ENCODE peak calls at places on chromosomes 11 and 22, in five cellular contexts. One of them, this sample, is unnamed.

GRCh38 chr22:17917490-17917983 is 106.8 kb downstream of the MICAL3 start:
- DNase-seq in HTR-8/SVneo: no peak
- DNase-seq in mucosa of gallbladder: no peak
- DNase-seq in anterior cingulate cortex: no peak
- DNase-seq in AG20443: no peak
- DNase-seq in this sample: no peak

GRCh38 chr11:44463751-44464150 is 101.7 kb upstream of the CD82 start:
- DNase-seq in anterior cingulate cortex: no peak
- DNase-seq in AG20443: no peak
- DNase-seq in mucosa of gallbladder: no peak
- DNase-seq in HTR-8/SVneo: no peak
- DNase-seq in this sample: no peak

GRCh38 chr22:19730662-19731360 is 7.5 kb downstream of the GP1BB start:
- DNase-seq in mucosa of gallbladder: peak
- DNase-seq in AG20443: peak
- DNase-seq in anterior cingulate cortex: peak
- DNase-seq in HTR-8/SVneo: peak
- DNase-seq in this sample: peak

GRCh38 chr11:83078269-83078668 is 6.6 kb upstream of the RAB30 start:
- DNase-seq in AG20443: no peak
- DNase-seq in mucosa of gallbladder: no peak
- DNase-seq in HTR-8/SVneo: no peak
- DNase-seq in anterior cingulate cortex: no peak
- DNase-seq in this sample: no peak

GRCh38 chr11:13595166-13595565 is 73.3 kb upstream of the FAR1 start:
- DNase-seq in AG20443: peak
- DNase-seq in HTR-8/SVneo: no peak
- DNase-seq in anterior cingulate cortex: no peak
- DNase-seq in mucosa of gallbladder: no peak
- DNase-seq in this sample: no peak

GRCh38 chr11:81839016-81839415 is 894.6 kb downstream of the FAM181B start:
- DNase-seq in HTR-8/SVneo: no peak
- DNase-seq in AG20443: no peak
- DNase-seq in anterior cingulate cortex: no peak
- DNase-seq in mucosa of gallbladder: no peak
- DNase-seq in this sample: no peak

GRCh38 chr22:17890245-17890671 is 116.0 kb upstream of the BID start:
- DNase-seq in anterior cingulate cortex: no peak
- DNase-seq in HTR-8/SVneo: no peak
- DNase-seq in mucosa of gallbladder: no peak
- DNase-seq in AG20443: no peak
- DNase-seq in this sample: no peak

GRCh38 chr11:47587733-47588326 is 1.4 kb downstream of the FAM180B start:
- DNase-seq in AG20443: no peak
- DNase-seq in mucosa of gallbladder: peak
- DNase-seq in anterior cingulate cortex: peak
- DNase-seq in HTR-8/SVneo: no peak
- DNase-seq in this sample: no peak

GRCh38 chr11:24386551-24387404 is 110.1 kb upstream of the LUZP2 start:
- DNase-seq in mucosa of gallbladder: no peak
- DNase-seq in HTR-8/SVneo: peak
- DNase-seq in anterior cingulate cortex: no peak
- DNase-seq in AG20443: peak
- DNase-seq in this sample: no peak

GRCh38 chr11:21072517-21072916 is 403.1 kb downstream of the NELL1 start:
- DNase-seq in anterior cingulate cortex: no peak
- DNase-seq in AG20443: no peak
- DNase-seq in mucosa of gallbladder: no peak
- DNase-seq in HTR-8/SVneo: no peak
- DNase-seq in this sample: no peak

GRCh38 chr22:36417281-36417686 is 29.5 kb upstream of the MYH9 start:
- DNase-seq in mucosa of gallbladder: peak
- DNase-seq in HTR-8/SVneo: no peak
- DNase-seq in AG20443: no peak
- DNase-seq in anterior cingulate cortex: no peak
- DNase-seq in this sample: no peak

GRCh38 chr11:72039108-72039850 is 40.6 kb downstream of the IL18BP start:
- DNase-seq in HTR-8/SVneo: no peak
- DNase-seq in mucosa of gallbladder: peak
- DNase-seq in AG20443: peak
- DNase-seq in anterior cingulate cortex: no peak
- DNase-seq in this sample: no peak

GRCh38 chr11:121163658-121164308 is 62.7 kb downstream of the TECTA start:
- DNase-seq in HTR-8/SVneo: no peak
- DNase-seq in anterior cingulate cortex: no peak
- DNase-seq in mucosa of gallbladder: no peak
- DNase-seq in AG20443: no peak
- DNase-seq in this sample: no peak

GRCh38 chr11:2783536-2784082 is 83.8 kb upstream of the KCNQ1OT1 start:
- DNase-seq in AG20443: no peak
- DNase-seq in mucosa of gallbladder: no peak
- DNase-seq in anterior cingulate cortex: no peak
- DNase-seq in HTR-8/SVneo: no peak
- DNase-seq in this sample: no peak

GRCh38 chr11:101717621-101718020 is 133.8 kb upstream of the TRPC6 start:
- DNase-seq in mucosa of gallbladder: no peak
- DNase-seq in AG20443: no peak
- DNase-seq in HTR-8/SVneo: no peak
- DNase-seq in anterior cingulate cortex: no peak
- DNase-seq in this sample: no peak

GRCh38 chr11:35173011-35173511 is 34.1 kb downstream of the CD44 start:
- DNase-seq in HTR-8/SVneo: no peak
- DNase-seq in AG20443: no peak
- DNase-seq in anterior cingulate cortex: no peak
- DNase-seq in mucosa of gallbladder: peak
- DNase-seq in this sample: no peak

This sample was measured in putamen.